ENCODE peak calls at places on chromosomes 3 and 15, in five cellular contexts. C, F, I, J and P are unnamed samples.

GRCh38 chr3:192039593-192039992 is 578.6 kb downstream of the PYDC2 start:
- DNase-seq in C (no peak), F (no peak), I (no peak), J (no peak), P (no peak)

GRCh38 chr3:194536883-194537637 is 50.3 kb upstream of the ATP13A3 start:
- DNase-seq in C (peak), F (peak), I (no peak), J (peak), P (no peak)

GRCh38 chr3:17030438-17030837 is 145.7 kb downstream of the PLCL2 start:
- DNase-seq in C (no peak), F (no peak), I (no peak), J (peak), P (no peak)

GRCh38 chr15:62163847-62164499 is 1.1 kb downstream of the C2CD4B start:
- DNase-seq in C (no peak), F (peak), I (no peak), J (no peak), P (no peak)

GRCh38 chr15:64905119-64905831 is 6.4 kb upstream of the ANKDD1A start:
- DNase-seq in C (peak), F (peak), I (peak), J (no peak), P (no peak)

GRCh38 chr15:73081321-73081958 is 29.2 kb downstream of the NEO1 start:
- DNase-seq in C (no peak), F (peak), I (peak), J (peak), P (no peak)

GRCh38 chr3:133763797-133764734 is 17.9 kb downstream of the TF start:
- DNase-seq in C (no peak), F (peak), I (no peak), J (no peak), P (no peak)

GRCh38 chr15:58387130-58387529 is 44.7 kb upstream of the LIPC start:
- DNase-seq in C (no peak), F (peak), I (no peak), J (peak), P (no peak)

GRCh38 chr15:76057332-76058000 is 2.3 kb upstream of the TMEM266 start:
- DNase-seq in C (no peak), F (peak), I (peak), J (peak), P (no peak)

GRCh38 chr3:36380171-36381031 is at the start of gene STAC:
- DNase-seq in C (peak), F (peak), I (no peak), J (peak), P (peak)

GRCh38 chr15:66883322-66883911 is 181.4 kb downstream of the SMAD6 start:
- DNase-seq in C (peak), F (peak), I (no peak), J (peak), P (peak)

GRCh38 chr3:45180051-45180450 is 33.9 kb upstream of the CDCP1 start:
- DNase-seq in C (no peak), F (peak), I (no peak), J (peak), P (no peak)

GRCh38 chr3:184345678-184346144 is 8.3 kb downstream of the FAM131A start:
- DNase-seq in C (no peak), F (peak), I (peak), J (peak), P (no peak)

DNA sequence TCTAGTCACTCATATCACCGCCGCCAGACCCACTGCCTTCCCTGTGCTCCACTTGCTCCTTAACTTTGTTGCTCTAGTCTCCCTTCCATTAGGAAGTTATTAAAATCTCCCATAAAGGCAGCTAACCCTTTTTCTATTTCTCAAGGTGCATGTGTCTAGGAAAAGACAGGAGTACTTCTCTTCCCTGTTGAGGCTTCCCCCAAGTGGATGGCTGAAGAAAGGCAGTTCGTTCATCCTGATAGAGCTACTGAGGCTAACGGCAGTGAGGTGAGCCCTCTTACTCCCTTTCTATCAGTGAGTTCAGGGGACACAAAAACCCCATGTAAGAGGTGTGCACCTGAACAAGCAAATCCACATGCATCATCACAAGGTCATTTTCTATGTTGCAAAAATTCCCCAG is 397.8 kb downstream of the IGSF11 start:
- DNase-seq in C (no peak), F (no peak), I (no peak), J (peak), P (no peak)
- TF ChIP-seq CTCF in C (no peak), F (no peak), I (no peak), J (peak), P (peak)

DNA sequence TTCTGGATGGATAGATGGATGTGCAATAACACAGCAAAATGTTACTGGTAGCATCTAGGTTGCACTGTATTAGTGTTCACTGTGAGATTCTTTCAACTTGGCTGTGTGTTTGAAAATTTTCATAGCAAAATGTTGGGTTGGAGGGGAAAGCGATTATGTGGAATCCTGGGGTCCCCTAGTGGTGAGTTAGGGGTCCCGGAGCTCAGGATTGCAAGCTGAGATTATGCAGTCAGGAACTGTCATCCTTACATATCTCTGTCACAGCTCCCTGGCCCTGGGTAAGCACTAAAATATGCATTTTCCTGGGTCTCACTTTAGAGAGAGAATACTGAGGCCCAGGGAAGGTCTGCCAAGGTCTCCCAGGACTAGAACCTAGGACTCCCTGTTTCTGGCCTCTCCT is 77.2 kb downstream of the CEMIP start:
- DNase-seq in C (no peak), F (no peak), I (no peak), J (peak), P (no peak)
- TF ChIP-seq CTCF in C (no peak), F (no peak), I (no peak), J (peak), P (peak)

GRCh38 chr15:45276851-45277250 is 24.8 kb downstream of the SLC28A2 start:
- DNase-seq in C (no peak), F (peak), I (no peak), J (peak), P (no peak)
- TF ChIP-seq CTCF in C (peak), F (peak), I (peak), J (peak), P (peak)

GRCh38 chr3:179666436-179667035 is 13.7 kb downstream of the USP13 start:
- DNase-seq in C (peak), F (no peak), I (no peak), J (no peak), P (no peak)
- TF ChIP-seq CTCF in C (no peak), F (no peak), I (no peak), J (no peak), P (peak)